ENCODE peak calls at places on chromosome 2, in seven cellular contexts. One of them, this sample, is unnamed.
A peak's percentile ranks its signal among the peaks of the same experiment; 100 is the strongest.

GRCh38 chr2:163155279-163155883 is 316.8 kb upstream of the KCNH7 start:
- DNase-seq in HCT116: peak; percentile 18
- DNase-seq in body of pancreas: no peak
- DNase-seq in lower lobe of right lung: no peak
- DNase-seq in spleen: no peak
- DNase-seq in naive thymus-derived CD4-positive, alpha-beta T cell: no peak
- DNase-seq in right cardiac atrium: no peak
- DNase-seq in this sample: no peak

GRCh38 chr2:134446431-134447091 is 192.7 kb downstream of the MGAT5 start:
- DNase-seq in HCT116: no peak
- DNase-seq in body of pancreas: no peak
- DNase-seq in lower lobe of right lung: no peak
- DNase-seq in spleen: peak; percentile 59
- DNase-seq in naive thymus-derived CD4-positive, alpha-beta T cell: no peak
- DNase-seq in right cardiac atrium: no peak
- DNase-seq in this sample: no peak

GRCh38 chr2:112818094-112818902 is 18.3 kb downstream of the IL1B start:
- DNase-seq in HCT116: no peak
- DNase-seq in body of pancreas: peak; percentile 20
- DNase-seq in lower lobe of right lung: no peak
- DNase-seq in spleen: no peak
- DNase-seq in naive thymus-derived CD4-positive, alpha-beta T cell: no peak
- DNase-seq in right cardiac atrium: no peak
- DNase-seq in this sample: no peak

GRCh38 chr2:127844973-127845372 is 13.0 kb downstream of the POLR2D start:
- DNase-seq in HCT116: no peak
- DNase-seq in body of pancreas: no peak
- DNase-seq in lower lobe of right lung: no peak
- DNase-seq in spleen: no peak
- DNase-seq in naive thymus-derived CD4-positive, alpha-beta T cell: no peak
- DNase-seq in right cardiac atrium: no peak
- DNase-seq in this sample: no peak

GRCh38 chr2:118907759-118908158 is 34.2 kb upstream of the MARCO start:
- DNase-seq in HCT116: no peak
- DNase-seq in body of pancreas: no peak
- DNase-seq in lower lobe of right lung: no peak
- DNase-seq in spleen: no peak
- DNase-seq in naive thymus-derived CD4-positive, alpha-beta T cell: no peak
- DNase-seq in right cardiac atrium: no peak
- DNase-seq in this sample: no peak

GRCh38 chr2:29014331-29014730 is 33.2 kb downstream of the TOGARAM2 start:
- DNase-seq in HCT116: no peak
- DNase-seq in body of pancreas: no peak
- DNase-seq in lower lobe of right lung: no peak
- DNase-seq in spleen: peak; percentile 82
- DNase-seq in naive thymus-derived CD4-positive, alpha-beta T cell: no peak
- DNase-seq in right cardiac atrium: no peak
- DNase-seq in this sample: no peak

GRCh38 chr2:221100467-221101089 is 471.5 kb downstream of the EPHA4 start:
- DNase-seq in HCT116: peak; percentile 3
- DNase-seq in body of pancreas: no peak
- DNase-seq in lower lobe of right lung: no peak
- DNase-seq in spleen: no peak
- DNase-seq in naive thymus-derived CD4-positive, alpha-beta T cell: no peak
- DNase-seq in right cardiac atrium: no peak
- DNase-seq in this sample: no peak

GRCh38 chr2:151033454-151034248 is 228.0 kb downstream of the RBM43 start:
- DNase-seq in HCT116: no peak
- DNase-seq in body of pancreas: no peak
- DNase-seq in lower lobe of right lung: no peak
- DNase-seq in spleen: no peak
- DNase-seq in naive thymus-derived CD4-positive, alpha-beta T cell: no peak
- DNase-seq in right cardiac atrium: no peak
- DNase-seq in this sample: no peak

GRCh38 chr2:9757430-9758287 is 85.6 kb upstream of the TAF1B start:
- DNase-seq in HCT116: no peak
- DNase-seq in body of pancreas: no peak
- DNase-seq in lower lobe of right lung: no peak
- DNase-seq in spleen: no peak
- DNase-seq in naive thymus-derived CD4-positive, alpha-beta T cell: no peak
- DNase-seq in right cardiac atrium: peak; percentile 81
- DNase-seq in this sample: no peak

GRCh38 chr2:238855891-238856580 is 8.2 kb downstream of the TWIST2 start:
- DNase-seq in HCT116: no peak
- DNase-seq in body of pancreas: no peak
- DNase-seq in lower lobe of right lung: no peak
- DNase-seq in spleen: no peak
- DNase-seq in naive thymus-derived CD4-positive, alpha-beta T cell: no peak
- DNase-seq in right cardiac atrium: no peak
- DNase-seq in this sample: no peak
- H3K27me3 ChIP-seq in HCT116: peaks cover 6% of the 10 kb centered on the region
- H3K27me3 ChIP-seq in body of pancreas: no peaks in the 10 kb centered on the region
- H3K27me3 ChIP-seq in lower lobe of right lung: peaks cover 9% of the 10 kb centered on the region
- H3K27me3 ChIP-seq in spleen: no peaks in the 10 kb centered on the region
- H3K27me3 ChIP-seq in naive thymus-derived CD4-positive, alpha-beta T cell: no peaks in the 10 kb centered on the region
- H3K27me3 ChIP-seq in right cardiac atrium: no peaks in the 10 kb centered on the region
- H3K27me3 ChIP-seq in this sample: no peaks in the 10 kb centered on the region

GRCh38 chr2:217997510-217997909 is 5.3 kb downstream of the TNS1 start:
- DNase-seq in HCT116: no peak
- DNase-seq in body of pancreas: no peak
- DNase-seq in lower lobe of right lung: no peak
- DNase-seq in spleen: no peak
- DNase-seq in naive thymus-derived CD4-positive, alpha-beta T cell: no peak
- DNase-seq in right cardiac atrium: peak; percentile 16
- DNase-seq in this sample: no peak

GRCh38 chr2:218002103-218002502 is 692 bp downstream of the TNS1 start:
- DNase-seq in HCT116: no peak
- DNase-seq in body of pancreas: no peak
- DNase-seq in lower lobe of right lung: no peak
- DNase-seq in spleen: no peak
- DNase-seq in naive thymus-derived CD4-positive, alpha-beta T cell: no peak
- DNase-seq in right cardiac atrium: no peak
- DNase-seq in this sample: no peak

GRCh38 chr2:218001629-218002028 is 1.2 kb downstream of the TNS1 start:
- DNase-seq in HCT116: no peak
- DNase-seq in body of pancreas: peak; percentile 83
- DNase-seq in lower lobe of right lung: no peak
- DNase-seq in spleen: no peak
- DNase-seq in naive thymus-derived CD4-positive, alpha-beta T cell: no peak
- DNase-seq in right cardiac atrium: no peak
- DNase-seq in this sample: no peak

GRCh38 chr2:217998926-217999633 is 3.7 kb downstream of the TNS1 start:
- DNase-seq in HCT116: no peak
- DNase-seq in body of pancreas: no peak
- DNase-seq in lower lobe of right lung: no peak
- DNase-seq in spleen: no peak
- DNase-seq in naive thymus-derived CD4-positive, alpha-beta T cell: no peak
- DNase-seq in right cardiac atrium: peak; percentile 37
- DNase-seq in this sample: no peak

GRCh38 chr2:218000137-218000536 is 2.7 kb downstream of the TNS1 start:
- DNase-seq in HCT116: no peak
- DNase-seq in body of pancreas: peak; percentile 50
- DNase-seq in lower lobe of right lung: no peak
- DNase-seq in spleen: no peak
- DNase-seq in naive thymus-derived CD4-positive, alpha-beta T cell: no peak
- DNase-seq in right cardiac atrium: peak; percentile 3
- DNase-seq in this sample: no peak
- H3K27ac ChIP-seq in HCT116: no peak overlapping the region
- H3K27ac ChIP-seq in body of pancreas: peak overlapping the region; percentile 76
- H3K27ac ChIP-seq in lower lobe of right lung: no peak overlapping the region
- H3K27ac ChIP-seq in spleen: no peak overlapping the region
- H3K27ac ChIP-seq in naive thymus-derived CD4-positive, alpha-beta T cell: no peak overlapping the region
- H3K27ac ChIP-seq in right cardiac atrium: peak overlapping the region; percentile 31
- H3K27ac ChIP-seq in this sample: no peak overlapping the region

GRCh38 chr2:181743723-181744031 is 63.4 kb upstream of the NEUROD1 start:
- DNase-seq in HCT116: no peak
- DNase-seq in body of pancreas: no peak
- DNase-seq in lower lobe of right lung: no peak
- DNase-seq in spleen: no peak
- DNase-seq in naive thymus-derived CD4-positive, alpha-beta T cell: no peak
- DNase-seq in right cardiac atrium: no peak
- DNase-seq in this sample: no peak

GRCh38 chr2:181742908-181743722 is 62.8 kb upstream of the NEUROD1 start:
- DNase-seq in HCT116: peak; percentile 68
- DNase-seq in body of pancreas: peak; percentile 68
- DNase-seq in lower lobe of right lung: no peak
- DNase-seq in spleen: no peak
- DNase-seq in naive thymus-derived CD4-positive, alpha-beta T cell: peak; percentile 29
- DNase-seq in right cardiac atrium: no peak
- DNase-seq in this sample: peak; percentile 50

GRCh38 chr2:181738483-181739015 is 58.2 kb upstream of the NEUROD1 start:
- DNase-seq in HCT116: no peak
- DNase-seq in body of pancreas: no peak
- DNase-seq in lower lobe of right lung: no peak
- DNase-seq in spleen: no peak
- DNase-seq in naive thymus-derived CD4-positive, alpha-beta T cell: no peak
- DNase-seq in right cardiac atrium: no peak
- DNase-seq in this sample: no peak

GRCh38 chr2:181742361-181742760 is 62.0 kb upstream of the NEUROD1 start:
- DNase-seq in HCT116: no peak
- DNase-seq in body of pancreas: no peak
- DNase-seq in lower lobe of right lung: no peak
- DNase-seq in spleen: no peak
- DNase-seq in naive thymus-derived CD4-positive, alpha-beta T cell: no peak
- DNase-seq in right cardiac atrium: no peak
- DNase-seq in this sample: no peak

DNA sequence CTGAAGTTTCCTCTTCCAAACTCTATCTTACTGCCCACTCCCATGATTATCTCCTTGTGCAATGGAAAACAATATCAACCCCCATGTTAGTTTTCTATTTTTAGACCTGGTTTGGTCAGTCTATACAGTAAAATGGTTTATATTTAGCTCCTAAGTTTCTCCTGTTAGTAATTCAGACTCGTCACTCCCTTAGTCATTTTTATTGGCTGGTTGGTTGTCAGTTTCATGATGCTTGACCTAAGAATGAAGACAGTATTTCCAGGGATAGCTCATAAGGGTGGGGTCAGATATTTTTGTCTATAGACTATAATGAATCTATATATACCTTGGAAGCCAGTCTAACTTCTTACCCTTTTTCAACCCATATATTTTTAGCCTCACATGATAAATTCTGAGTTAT is 61.4 kb upstream of the NEUROD1 start:
- DNase-seq in HCT116: no peak
- DNase-seq in body of pancreas: no peak
- DNase-seq in lower lobe of right lung: no peak
- DNase-seq in spleen: no peak
- DNase-seq in naive thymus-derived CD4-positive, alpha-beta T cell: no peak
- DNase-seq in right cardiac atrium: no peak
- DNase-seq in this sample: no peak
- H3K4me1 ChIP-seq in HCT116: peaks cover 58% of the 10 kb centered on the region
- H3K4me1 ChIP-seq in body of pancreas: peaks cover 27% of the 10 kb centered on the region
- H3K4me1 ChIP-seq in lower lobe of right lung: peaks cover 7% of the 10 kb centered on the region
- H3K4me1 ChIP-seq in spleen: peaks cover 7% of the 10 kb centered on the region
- H3K4me1 ChIP-seq in naive thymus-derived CD4-positive, alpha-beta T cell: no peaks in the 10 kb centered on the region
- H3K4me1 ChIP-seq in right cardiac atrium: no peaks in the 10 kb centered on the region
- H3K4me1 ChIP-seq in this sample: no peaks in the 10 kb centered on the region

DNA sequence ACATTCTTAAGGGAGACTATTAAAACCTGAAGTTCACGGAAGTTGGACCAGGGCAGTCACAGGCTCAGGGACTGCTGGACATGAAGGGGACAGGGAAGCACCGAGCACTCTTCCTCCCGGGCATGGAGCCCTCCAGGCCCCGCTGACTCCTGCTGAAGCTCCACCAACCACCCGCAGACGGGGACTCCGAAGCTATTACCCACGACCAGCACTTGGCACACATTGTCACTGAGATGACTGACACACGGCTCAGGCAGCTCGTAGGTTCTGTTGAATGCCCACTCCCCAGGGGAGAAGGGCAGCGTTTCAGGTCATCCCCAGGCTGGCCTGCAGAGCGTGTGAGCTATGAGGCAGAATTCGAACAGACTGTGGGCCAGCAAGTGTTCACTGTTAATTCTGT is 234.8 kb downstream of the NDUFA10 start:
- DNase-seq in HCT116: no peak
- DNase-seq in body of pancreas: no peak
- DNase-seq in lower lobe of right lung: peak; percentile 33
- DNase-seq in spleen: peak; percentile 43
- DNase-seq in naive thymus-derived CD4-positive, alpha-beta T cell: no peak
- DNase-seq in right cardiac atrium: no peak
- DNase-seq in this sample: no peak
- H3K27me3 ChIP-seq in HCT116: peaks cover under 1% of the 10 kb centered on the region
- H3K27me3 ChIP-seq in body of pancreas: no peaks in the 10 kb centered on the region
- H3K27me3 ChIP-seq in lower lobe of right lung: no peaks in the 10 kb centered on the region
- H3K27me3 ChIP-seq in spleen: no peaks in the 10 kb centered on the region
- H3K27me3 ChIP-seq in naive thymus-derived CD4-positive, alpha-beta T cell: no peaks in the 10 kb centered on the region
- H3K27me3 ChIP-seq in right cardiac atrium: no peaks in the 10 kb centered on the region
- H3K27me3 ChIP-seq in this sample: no peaks in the 10 kb centered on the region

DNA sequence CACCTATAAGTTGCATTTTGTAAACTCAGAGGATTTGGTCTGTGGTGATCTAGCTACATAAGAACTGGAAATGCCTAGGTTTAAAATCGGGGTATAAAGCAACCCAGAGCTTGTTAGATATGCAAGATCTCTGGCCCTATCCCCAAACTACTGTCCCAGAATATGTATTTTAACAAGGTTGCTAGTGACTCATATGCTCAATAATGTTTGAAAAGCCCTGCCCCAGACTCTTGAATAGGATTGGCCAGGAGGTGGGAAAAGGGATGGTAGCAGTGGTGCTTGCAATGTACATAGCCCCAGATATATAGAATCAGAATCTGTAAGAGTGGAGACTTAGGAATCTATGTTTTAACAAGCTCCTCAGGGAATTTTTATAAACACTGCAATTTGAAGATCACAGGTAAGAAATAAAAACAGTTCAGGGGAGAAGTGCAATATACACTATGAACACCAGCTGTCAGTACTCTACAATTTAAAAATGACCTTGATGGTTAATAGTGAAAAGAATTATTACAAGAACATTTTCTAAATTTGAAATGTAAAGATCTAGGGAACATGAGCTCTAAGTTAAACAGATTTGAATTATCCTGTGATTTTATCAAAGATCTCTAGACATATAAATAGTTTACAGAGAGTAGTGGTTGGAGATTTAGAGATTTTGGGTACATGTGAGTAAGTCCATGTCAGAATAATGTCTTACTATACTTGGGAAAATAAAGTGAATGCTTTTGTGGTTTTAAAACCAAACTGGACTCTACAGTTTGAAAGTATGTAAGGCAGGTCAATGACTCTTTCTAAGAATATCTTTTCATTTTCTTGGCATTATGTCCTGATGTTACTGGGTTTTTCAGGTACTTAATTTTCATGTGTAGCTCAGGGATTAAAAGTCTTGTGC is 7.7 kb upstream of the MMADHC start:
- DNase-seq in HCT116: no peak
- DNase-seq in body of pancreas: no peak
- DNase-seq in lower lobe of right lung: no peak
- DNase-seq in spleen: no peak
- DNase-seq in naive thymus-derived CD4-positive, alpha-beta T cell: no peak
- DNase-seq in right cardiac atrium: no peak
- DNase-seq in this sample: no peak
- H3K27ac ChIP-seq in HCT116: no peak overlapping the region
- H3K27ac ChIP-seq in body of pancreas: no peak overlapping the region
- H3K27ac ChIP-seq in lower lobe of right lung: no peak overlapping the region
- H3K27ac ChIP-seq in spleen: no peak overlapping the region
- H3K27ac ChIP-seq in naive thymus-derived CD4-positive, alpha-beta T cell: no peak overlapping the region
- H3K27ac ChIP-seq in right cardiac atrium: no peak overlapping the region
- H3K27ac ChIP-seq in this sample: no peak overlapping the region